ENCODE peak calls at places on chromosome 21, in six cellular contexts. F is memory B cell; W is stimulated activated naive B cell treated with anti-CD40 and anti-IgM and Interleukin-4, amounts not matched to agents 10 μg/mL and 1 μg/mL and 100 μg/mL, for 72 hours; S is NB4; C is stimulated activated CD4-positive, alpha-beta T cell treated with anti-CD3 and anti-CD28 coated beads, Interleukin-4, amount 100 ng/mL, for 1 hour; V is mesendoderm. G is an unnamed sample.

GRCh38 chr21:45177039-45177438 is 102.7 kb downstream of the ADARB1 start:
- DNase-seq in C (no peak), W (no peak), S (no peak), F (no peak), V (peak), G (no peak)

GRCh38 chr21:37565530-37566223 is 199.1 kb downstream of the DYRK1A start:
- DNase-seq in V (no peak), C (no peak), F (no peak), W (no peak), S (peak), G (no peak)

GRCh38 chr21:27954806-27955205 is 987.9 kb upstream of the ADAMTS5 start:
- DNase-seq in C (no peak), W (no peak), V (no peak), S (peak), F (no peak), G (no peak)

GRCh38 chr21:38404134-38404533 is 94.1 kb downstream of the ERG start:
- DNase-seq in W (no peak), S (no peak), F (no peak), V (no peak), C (no peak), G (no peak)

GRCh38 chr21:28256420-28256831 is 736.3 kb downstream of the LTN1 start:
- DNase-seq in F (no peak), W (no peak), V (no peak), C (no peak), S (no peak), G (no peak)

GRCh38 chr21:39153373-39153772 is 29.9 kb downstream of the PSMG1 start:
- DNase-seq in V (peak), W (no peak), F (no peak), C (no peak), S (peak), G (no peak)

GRCh38 chr21:45006536-45007079 is 66.8 kb downstream of the SLX9 start:
- DNase-seq in S (no peak), C (no peak), F (no peak), V (no peak), W (no peak), G (no peak)

GRCh38 chr21:44265734-44266270 is 4.1 kb upstream of the DNMT3L start:
- DNase-seq in S (no peak), V (no peak), C (no peak), W (no peak), F (no peak), G (no peak)

GRCh38 chr21:15558884-15559283 is 170.9 kb upstream of the USP25 start:
- DNase-seq in V (no peak), F (no peak), C (no peak), W (no peak), S (no peak), G (no peak)

GRCh38 chr21:45766501-45766900 is 123.0 kb downstream of the PCBP3 start:
- DNase-seq in V (no peak), S (no peak), C (no peak), F (no peak), W (no peak), G (no peak)